ENCODE peak calls at places on chromosomes 4 and X, in seven cellular contexts. One of them, this sample, is unnamed. For H3K27me3 and H3K4me1, the result is how much of the 10 kb centered on the place peaks cover.

GRCh38 chrX:13647709-13648212 is 5.2 kb upstream of the TCEANC start:
- DNase-seq in IMR-90: peak
- DNase-seq in neuronal stem cell: no peak
- DNase-seq in mesenchymal stem cell: peak
- DNase-seq in H9: no peak
- DNase-seq in mesendoderm: no peak
- DNase-seq in H1: no peak
- DNase-seq in this sample: peak

GRCh38 chrX:145910017-145910416 is 92.4 kb downstream of the SLITRK2 start:
- DNase-seq in IMR-90: no peak
- DNase-seq in neuronal stem cell: no peak
- DNase-seq in mesenchymal stem cell: no peak
- DNase-seq in H9: no peak
- DNase-seq in mesendoderm: peak
- DNase-seq in H1: no peak
- DNase-seq in this sample: no peak

GRCh38 chr4:57911203-57911602 is 801.0 kb upstream of the IGFBP7 start:
- DNase-seq in IMR-90: no peak
- DNase-seq in neuronal stem cell: no peak
- DNase-seq in mesenchymal stem cell: no peak
- DNase-seq in H9: no peak
- DNase-seq in mesendoderm: no peak
- DNase-seq in H1: no peak
- DNase-seq in this sample: no peak

GRCh38 chrX:153969904-153970397 is 1.7 kb downstream of the HCFC1 start:
- DNase-seq in IMR-90: peak
- DNase-seq in neuronal stem cell: no peak
- DNase-seq in mesenchymal stem cell: peak
- DNase-seq in H9: no peak
- DNase-seq in mesendoderm: no peak
- DNase-seq in H1: no peak
- DNase-seq in this sample: no peak

GRCh38 chr4:154205471-154205870 is 286.1 kb downstream of the DCHS2 start:
- DNase-seq in IMR-90: no peak
- DNase-seq in neuronal stem cell: no peak
- DNase-seq in mesenchymal stem cell: peak
- DNase-seq in H9: no peak
- DNase-seq in mesendoderm: no peak
- DNase-seq in H1: no peak
- DNase-seq in this sample: no peak

GRCh38 chr4:135739354-135739753 is 1537.8 kb upstream of the PABPC4L start:
- DNase-seq in IMR-90: no peak
- DNase-seq in neuronal stem cell: no peak
- DNase-seq in mesenchymal stem cell: no peak
- DNase-seq in H9: no peak
- DNase-seq in mesendoderm: no peak
- DNase-seq in H1: no peak
- DNase-seq in this sample: no peak

GRCh38 chr4:155376387-155377268 is at the start of gene MAP9:
- DNase-seq in IMR-90: peak
- DNase-seq in neuronal stem cell: peak
- DNase-seq in mesenchymal stem cell: peak
- DNase-seq in H9: peak
- DNase-seq in mesendoderm: peak
- DNase-seq in H1: peak
- DNase-seq in this sample: peak

GRCh38 chr4:68184923-68185322 is 55.3 kb upstream of the TMPRSS11F start:
- DNase-seq in IMR-90: no peak
- DNase-seq in neuronal stem cell: no peak
- DNase-seq in mesenchymal stem cell: no peak
- DNase-seq in H9: no peak
- DNase-seq in mesendoderm: no peak
- DNase-seq in H1: no peak
- DNase-seq in this sample: no peak

GRCh38 chr4:24632011-24632410 is 47.7 kb upstream of the DHX15 start:
- DNase-seq in IMR-90: no peak
- DNase-seq in neuronal stem cell: no peak
- DNase-seq in mesenchymal stem cell: no peak
- DNase-seq in H9: no peak
- DNase-seq in mesendoderm: no peak
- DNase-seq in H1: no peak
- DNase-seq in this sample: no peak

GRCh38 chrX:2237976-2238375 is 262.8 kb downstream of the DHRSX start:
- DNase-seq in IMR-90: no peak
- DNase-seq in neuronal stem cell: no peak
- DNase-seq in mesenchymal stem cell: no peak
- DNase-seq in H9: no peak
- DNase-seq in mesendoderm: no peak
- DNase-seq in H1: no peak
- DNase-seq in this sample: peak

GRCh38 chr4:40200881-40201797 is 4.3 kb downstream of the RHOH start:
- DNase-seq in IMR-90: peak
- DNase-seq in neuronal stem cell: no peak
- DNase-seq in mesenchymal stem cell: peak
- DNase-seq in H9: no peak
- DNase-seq in mesendoderm: no peak
- DNase-seq in H1: no peak
- DNase-seq in this sample: no peak

GRCh38 chrX:87578978-87579377 is 61.4 kb downstream of the KLHL4 start:
- DNase-seq in IMR-90: no peak
- DNase-seq in neuronal stem cell: no peak
- DNase-seq in mesenchymal stem cell: peak
- DNase-seq in H9: no peak
- DNase-seq in mesendoderm: peak
- DNase-seq in H1: no peak
- DNase-seq in this sample: no peak

GRCh38 chr4:132316738-132317137 is 832.4 kb upstream of the PCDH10 start:
- DNase-seq in IMR-90: no peak
- DNase-seq in neuronal stem cell: no peak
- DNase-seq in mesenchymal stem cell: no peak
- DNase-seq in H9: no peak
- DNase-seq in mesendoderm: no peak
- DNase-seq in H1: no peak
- DNase-seq in this sample: no peak

GRCh38 chr4:174255790-174256189 is 27.7 kb downstream of the FBXO8 start:
- DNase-seq in IMR-90: peak
- DNase-seq in neuronal stem cell: no peak
- DNase-seq in mesenchymal stem cell: peak
- DNase-seq in H9: no peak
- DNase-seq in mesendoderm: no peak
- DNase-seq in H1: no peak
- DNase-seq in this sample: peak

GRCh38 chrX:338281-338835 is 19.8 kb upstream of the GTPBP6 start:
- DNase-seq in IMR-90: no peak
- DNase-seq in neuronal stem cell: no peak
- DNase-seq in mesenchymal stem cell: no peak
- DNase-seq in H9: no peak
- DNase-seq in mesendoderm: no peak
- DNase-seq in H1: no peak
- DNase-seq in this sample: no peak

GRCh38 chr4:2322227-2322626 is 60.3 kb upstream of the MXD4 start:
- DNase-seq in IMR-90: no peak
- DNase-seq in neuronal stem cell: no peak
- DNase-seq in mesenchymal stem cell: no peak
- DNase-seq in H9: no peak
- DNase-seq in mesendoderm: no peak
- DNase-seq in H1: no peak
- DNase-seq in this sample: no peak

GRCh38 chr4:124019749-124020549 is 623.4 kb downstream of the SPRY1 start:
- DNase-seq in IMR-90: no peak
- DNase-seq in neuronal stem cell: no peak
- DNase-seq in mesenchymal stem cell: peak
- DNase-seq in H9: no peak
- DNase-seq in mesendoderm: no peak
- DNase-seq in H1: no peak
- DNase-seq in this sample: no peak

GRCh38 chr4:1407657-1408333 is 1.6 kb upstream of the NKX1-1 start:
- DNase-seq in IMR-90: no peak
- DNase-seq in neuronal stem cell: no peak
- DNase-seq in mesenchymal stem cell: no peak
- DNase-seq in H9: peak
- DNase-seq in mesendoderm: no peak
- DNase-seq in H1: no peak
- DNase-seq in this sample: no peak

GRCh38 chr4:102493257-102493656 is 7.9 kb upstream of the NFKB1 start:
- DNase-seq in IMR-90: no peak
- DNase-seq in neuronal stem cell: no peak
- DNase-seq in mesenchymal stem cell: no peak
- DNase-seq in H9: no peak
- DNase-seq in mesendoderm: peak
- DNase-seq in H1: no peak
- DNase-seq in this sample: no peak

GRCh38 chr4:124459196-124459921 is 253.2 kb downstream of the ANKRD50 start:
- DNase-seq in IMR-90: no peak
- DNase-seq in neuronal stem cell: no peak
- DNase-seq in mesenchymal stem cell: no peak
- DNase-seq in H9: no peak
- DNase-seq in mesendoderm: peak
- DNase-seq in H1: peak
- DNase-seq in this sample: no peak

GRCh38 chr4:83552924-83553323 is 17.0 kb downstream of the GPAT3 start:
- DNase-seq in IMR-90: peak
- DNase-seq in neuronal stem cell: no peak
- DNase-seq in mesenchymal stem cell: peak
- DNase-seq in H9: no peak
- DNase-seq in mesendoderm: no peak
- DNase-seq in H1: no peak
- DNase-seq in this sample: no peak

GRCh38 chr4:82044141-82044993 is 329.4 kb downstream of the HNRNPD start:
- DNase-seq in IMR-90: peak
- DNase-seq in neuronal stem cell: peak
- DNase-seq in mesenchymal stem cell: peak
- DNase-seq in H9: peak
- DNase-seq in mesendoderm: peak
- DNase-seq in H1: peak
- DNase-seq in this sample: peak

GRCh38 chrX:69466546-69466945 is 37.6 kb upstream of the NALF2 start:
- DNase-seq in IMR-90: no peak
- DNase-seq in neuronal stem cell: no peak
- DNase-seq in mesenchymal stem cell: no peak
- DNase-seq in H9: no peak
- DNase-seq in mesendoderm: peak
- DNase-seq in H1: no peak
- DNase-seq in this sample: peak

GRCh38 chrX:69469975-69470374 is 34.2 kb upstream of the NALF2 start:
- DNase-seq in IMR-90: no peak
- DNase-seq in neuronal stem cell: no peak
- DNase-seq in mesenchymal stem cell: no peak
- DNase-seq in H9: no peak
- DNase-seq in mesendoderm: no peak
- DNase-seq in H1: no peak
- DNase-seq in this sample: no peak
- H3K27me3 ChIP-seq in IMR-90: under half
- H3K27me3 ChIP-seq in neuronal stem cell: under half
- H3K27me3 ChIP-seq in mesenchymal stem cell: half or more
- H3K27me3 ChIP-seq in H9: under half
- H3K27me3 ChIP-seq in mesendoderm: under half
- H3K27me3 ChIP-seq in H1: under half
- H3K27me3 ChIP-seq in this sample: under half

GRCh38 chr4:13207224-13207623 is 276.9 kb downstream of the RAB28 start:
- DNase-seq in IMR-90: no peak
- DNase-seq in neuronal stem cell: no peak
- DNase-seq in mesenchymal stem cell: peak
- DNase-seq in H9: no peak
- DNase-seq in mesendoderm: no peak
- DNase-seq in H1: no peak
- DNase-seq in this sample: no peak
- H2BK5ac ChIP-seq in IMR-90: no peak
- H2BK5ac ChIP-seq in neuronal stem cell: no peak
- H2BK5ac ChIP-seq in mesenchymal stem cell: no peak
- H2BK5ac ChIP-seq in H9: no peak
- H2BK5ac ChIP-seq in mesendoderm: no peak
- H2BK5ac ChIP-seq in H1: no peak
- H2BK5ac ChIP-seq in this sample: no peak

GRCh38 chr4:8433181-8433580 is 7.3 kb downstream of the ACOX3 start:
- DNase-seq in IMR-90: no peak
- DNase-seq in neuronal stem cell: no peak
- DNase-seq in mesenchymal stem cell: no peak
- DNase-seq in H9: no peak
- DNase-seq in mesendoderm: no peak
- DNase-seq in H1: no peak
- DNase-seq in this sample: peak

GRCh38 chr4:8431553-8431952 is 9.0 kb downstream of the ACOX3 start:
- DNase-seq in IMR-90: no peak
- DNase-seq in neuronal stem cell: no peak
- DNase-seq in mesenchymal stem cell: no peak
- DNase-seq in H9: no peak
- DNase-seq in mesendoderm: no peak
- DNase-seq in H1: no peak
- DNase-seq in this sample: no peak

GRCh38 chr4:8438743-8439142 is 1.8 kb downstream of the ACOX3 start:
- DNase-seq in IMR-90: no peak
- DNase-seq in neuronal stem cell: no peak
- DNase-seq in mesenchymal stem cell: no peak
- DNase-seq in H9: no peak
- DNase-seq in mesendoderm: no peak
- DNase-seq in H1: no peak
- DNase-seq in this sample: no peak

GRCh38 chr4:8435656-8436121 is 4.8 kb downstream of the ACOX3 start:
- DNase-seq in IMR-90: peak
- DNase-seq in neuronal stem cell: no peak
- DNase-seq in mesenchymal stem cell: peak
- DNase-seq in H9: no peak
- DNase-seq in mesendoderm: peak
- DNase-seq in H1: no peak
- DNase-seq in this sample: no peak

DNA sequence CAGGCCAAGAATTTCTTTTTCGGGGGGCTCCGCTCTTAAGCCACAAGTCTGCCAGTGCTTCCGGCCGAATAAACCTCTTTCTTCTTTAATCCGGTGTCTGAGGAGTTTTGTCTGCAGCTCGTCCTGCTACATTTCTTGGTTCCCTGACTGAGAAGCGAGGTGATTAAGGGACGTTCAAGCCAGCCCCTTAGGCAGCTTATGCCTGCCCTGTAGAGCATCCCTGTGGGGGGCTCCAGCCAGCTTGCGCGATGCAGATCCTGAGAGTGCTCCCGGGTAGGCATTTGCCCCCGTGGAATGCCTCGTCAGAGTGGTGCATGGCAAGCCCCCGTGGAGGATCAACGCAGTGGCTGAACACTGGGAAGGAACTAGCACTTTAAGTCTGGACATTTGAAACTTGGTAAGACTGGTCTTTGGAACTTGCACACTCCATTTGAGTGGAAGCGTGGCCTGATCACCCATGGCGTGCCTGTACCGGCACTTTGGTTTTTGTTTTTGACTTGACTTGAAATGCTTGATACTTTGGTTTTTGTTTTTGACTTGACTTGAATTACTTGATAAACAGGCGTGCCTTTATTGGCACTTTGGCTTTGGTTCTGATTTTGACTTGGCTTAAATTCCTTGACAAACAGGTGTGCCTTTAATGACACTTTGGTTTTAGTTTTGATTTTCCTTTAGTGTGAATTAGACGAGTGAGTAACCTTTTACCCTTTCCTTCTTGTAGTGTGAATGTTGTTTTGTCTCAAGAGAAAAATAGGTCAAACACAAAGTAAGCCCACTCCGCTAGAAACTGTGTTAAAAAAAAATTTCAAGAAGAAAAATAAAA is 6.1 kb downstream of the ACOX3 start:
- DNase-seq in IMR-90: no peak
- DNase-seq in neuronal stem cell: no peak
- DNase-seq in mesenchymal stem cell: no peak
- DNase-seq in H9: no peak
- DNase-seq in mesendoderm: no peak
- DNase-seq in H1: no peak
- DNase-seq in this sample: no peak
- H3K4me1 ChIP-seq in IMR-90: under half
- H3K4me1 ChIP-seq in neuronal stem cell: under half
- H3K4me1 ChIP-seq in mesenchymal stem cell: under half
- H3K4me1 ChIP-seq in H9: under half
- H3K4me1 ChIP-seq in mesendoderm: under half
- H3K4me1 ChIP-seq in H1: under half
- H3K4me1 ChIP-seq in this sample: under half

GRCh38 chr4:12873351-12873750 is 610.8 kb downstream of the RAB28 start:
- DNase-seq in IMR-90: no peak
- DNase-seq in neuronal stem cell: no peak
- DNase-seq in mesenchymal stem cell: no peak
- DNase-seq in H9: no peak
- DNase-seq in mesendoderm: no peak
- DNase-seq in H1: no peak
- DNase-seq in this sample: no peak
- H3K27me3 ChIP-seq in IMR-90: under half
- H3K27me3 ChIP-seq in neuronal stem cell: under half
- H3K27me3 ChIP-seq in mesenchymal stem cell: under half
- H3K27me3 ChIP-seq in H9: under half
- H3K27me3 ChIP-seq in mesendoderm: under half
- H3K27me3 ChIP-seq in H1: under half
- H3K27me3 ChIP-seq in this sample: under half

This sample was measured in trophoblast cell.